ENCODE peak calls at places on chromosomes 5 and 9, in five cellular contexts. Y is HCT116, U is breast epithelium, N is suprapubic skin, R is HepG2. D is an unnamed sample.

GRCh38 chr9:23598994-23599393 is 227.0 kb downstream of the ELAVL2 start:
- DNase-seq in R (no peak), N (no peak), U (no peak), Y (no peak), D (no peak)

GRCh38 chr9:110125763-110126351 is 82.1 kb downstream of the C9orf152 start:
- DNase-seq in N (no peak), Y (no peak), U (no peak), R (no peak), D (no peak)

GRCh38 chr5:170363671-170364070 is 25.5 kb downstream of the KCNMB1 start:
- DNase-seq in N (no peak), R (no peak), U (no peak), Y (no peak), D (no peak)

GRCh38 chr5:150077996-150078801 is 8.2 kb downstream of the CSF1R start:
- DNase-seq in R (no peak), N (peak), Y (no peak), U (no peak), D (peak)

GRCh38 chr9:21095561-21095960 is 17.8 kb upstream of the IFNB1 start:
- DNase-seq in R (no peak), N (no peak), U (no peak), Y (no peak), D (no peak)

GRCh38 chr5:3288325-3288724 is 307.3 kb upstream of the IRX1 start:
- DNase-seq in R (no peak), N (no peak), Y (no peak), U (no peak), D (no peak)

GRCh38 chr5:1652873-1653707 is 129.3 kb upstream of the LPCAT1 start:
- DNase-seq in Y (no peak), U (no peak), R (no peak), N (no peak), D (no peak)

GRCh38 chr9:114914139-114914538 is 16.3 kb downstream of the TNFSF8 start:
- DNase-seq in Y (no peak), N (no peak), R (no peak), U (no peak), D (no peak)

GRCh38 chr9:95506438-95506691 is 10.4 kb downstream of the PTCH1 start:
- DNase-seq in U (no peak), R (peak), Y (no peak), N (no peak), D (no peak)

GRCh38 chr9:28396058-28396457 is 822.8 kb upstream of the C9orf72 start:
- DNase-seq in N (no peak), U (no peak), R (no peak), Y (no peak), D (no peak)

GRCh38 chr5:147369742-147370374 is 135.0 kb downstream of the STK32A start:
- DNase-seq in U (no peak), R (no peak), Y (peak), N (no peak), D (no peak)

GRCh38 chr5:8176101-8176693 is 307.2 kb downstream of the MTRR start:
- DNase-seq in N (no peak), Y (no peak), R (no peak), U (no peak), D (no peak)

GRCh38 chr9:101376117-101376866 is 8.5 kb downstream of the BAAT start:
- DNase-seq in U (no peak), R (no peak), Y (no peak), N (no peak), D (no peak)

GRCh38 chr9:6944896-6945295 is 187.1 kb downstream of the KDM4C start:
- DNase-seq in R (no peak), N (no peak), U (no peak), Y (no peak), D (no peak)

GRCh38 chr5:54547711-54548250 is 30.2 kb downstream of the SNX18 start:
- DNase-seq in N (peak), Y (no peak), R (peak), U (no peak), D (no peak)

GRCh38 chr5:144304683-144305082 is 134.0 kb downstream of the KCTD16 start:
- DNase-seq in R (no peak), N (no peak), Y (no peak), U (no peak), D (no peak)

DNA sequence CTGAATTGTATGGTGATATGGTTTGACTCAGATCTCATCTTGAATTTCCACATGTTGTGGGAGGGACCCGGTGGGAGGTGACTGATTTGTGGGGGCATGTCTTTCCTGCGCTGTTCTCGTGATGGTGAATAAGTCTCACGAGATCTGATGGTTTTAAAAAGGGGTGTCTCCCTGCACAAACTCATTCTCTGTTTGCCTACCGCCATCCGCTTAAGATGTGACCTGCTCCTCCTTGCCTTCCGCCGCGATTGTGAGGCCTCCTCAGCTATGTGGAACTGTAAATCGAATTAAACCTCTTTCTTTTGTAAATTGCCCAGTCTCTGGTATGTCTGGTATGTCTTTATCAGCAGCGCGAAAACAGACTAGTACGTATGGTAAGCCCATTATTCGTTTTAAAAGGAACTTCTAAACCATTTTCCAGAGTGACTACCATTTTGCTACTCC is 48.7 kb downstream of the SLC36A1 start:
- DNase-seq in N (no peak), U (no peak), Y (no peak), R (no peak), D (no peak)
- TF ChIP-seq POLR2AphosphoS5 in N (no peak), U (no peak), Y (no peak), R (no peak), D (no peak)

GRCh38 chr9:137299938-137300337 is 2.1 kb downstream of the NRARP start:
- DNase-seq in Y (no peak), N (no peak), U (no peak), R (no peak), D (no peak)

GRCh38 chr9:137300607-137301085 is 1.4 kb downstream of the NRARP start:
- DNase-seq in N (no peak), U (no peak), Y (no peak), R (no peak), D (no peak)

GRCh38 chr9:137303031-137303892 is 1.2 kb upstream of the NRARP start:
- DNase-seq in N (peak), R (no peak), Y (no peak), U (no peak), D (no peak)

GRCh38 chr9:137302176-137303030 is at the start of gene NRARP:
- DNase-seq in Y (peak), U (peak), R (no peak), N (peak), D (peak)

DNA sequence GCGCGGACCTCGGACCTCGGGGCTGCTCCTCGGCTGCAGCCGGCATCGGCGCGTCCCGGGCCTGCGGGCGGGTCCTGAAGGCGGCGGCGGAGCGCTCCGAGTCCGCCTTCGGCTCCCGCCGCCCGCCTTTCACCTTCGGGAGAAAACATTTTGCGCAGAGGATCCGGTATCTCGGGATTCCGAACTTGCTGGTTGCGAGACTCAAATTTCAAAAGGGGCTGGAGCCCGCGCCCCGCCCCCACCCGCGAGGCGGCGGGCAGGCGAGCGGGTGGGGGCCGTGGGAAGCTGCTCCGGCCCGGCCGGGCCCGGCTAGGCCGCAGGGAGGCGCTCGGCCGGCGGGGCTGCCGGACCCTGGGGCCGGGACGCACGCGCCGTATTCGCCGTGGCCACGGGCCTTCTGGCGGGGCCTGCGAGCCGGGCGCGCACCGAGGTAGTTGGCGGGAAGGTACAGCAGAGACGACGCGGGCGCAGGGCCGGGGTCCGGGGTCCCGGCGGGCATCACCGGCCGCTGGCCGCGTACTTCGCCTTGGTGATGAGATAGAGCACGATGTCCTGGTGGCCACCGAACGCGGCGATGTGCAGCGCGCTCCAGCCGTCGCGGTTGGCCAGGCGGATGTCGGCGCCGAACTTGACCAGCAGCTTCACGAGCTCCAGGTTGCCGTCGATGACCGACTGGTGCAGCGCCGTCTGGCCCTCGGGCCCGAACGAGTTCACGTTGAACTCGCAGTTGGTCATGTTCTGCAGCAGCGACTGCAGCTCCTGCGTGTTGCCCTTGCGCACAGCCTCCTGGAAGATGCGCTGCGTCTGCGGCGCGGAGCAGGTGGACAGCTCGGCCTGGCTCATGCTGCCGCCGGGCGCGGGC is 754 bp downstream of the NRARP start:
- DNase-seq in N (peak), Y (peak), U (no peak), R (no peak), D (peak)
- TF ChIP-seq POLR2AphosphoS5 in N (no peak), Y (no peak), U (no peak), R (no peak), D (peak)

DNA sequence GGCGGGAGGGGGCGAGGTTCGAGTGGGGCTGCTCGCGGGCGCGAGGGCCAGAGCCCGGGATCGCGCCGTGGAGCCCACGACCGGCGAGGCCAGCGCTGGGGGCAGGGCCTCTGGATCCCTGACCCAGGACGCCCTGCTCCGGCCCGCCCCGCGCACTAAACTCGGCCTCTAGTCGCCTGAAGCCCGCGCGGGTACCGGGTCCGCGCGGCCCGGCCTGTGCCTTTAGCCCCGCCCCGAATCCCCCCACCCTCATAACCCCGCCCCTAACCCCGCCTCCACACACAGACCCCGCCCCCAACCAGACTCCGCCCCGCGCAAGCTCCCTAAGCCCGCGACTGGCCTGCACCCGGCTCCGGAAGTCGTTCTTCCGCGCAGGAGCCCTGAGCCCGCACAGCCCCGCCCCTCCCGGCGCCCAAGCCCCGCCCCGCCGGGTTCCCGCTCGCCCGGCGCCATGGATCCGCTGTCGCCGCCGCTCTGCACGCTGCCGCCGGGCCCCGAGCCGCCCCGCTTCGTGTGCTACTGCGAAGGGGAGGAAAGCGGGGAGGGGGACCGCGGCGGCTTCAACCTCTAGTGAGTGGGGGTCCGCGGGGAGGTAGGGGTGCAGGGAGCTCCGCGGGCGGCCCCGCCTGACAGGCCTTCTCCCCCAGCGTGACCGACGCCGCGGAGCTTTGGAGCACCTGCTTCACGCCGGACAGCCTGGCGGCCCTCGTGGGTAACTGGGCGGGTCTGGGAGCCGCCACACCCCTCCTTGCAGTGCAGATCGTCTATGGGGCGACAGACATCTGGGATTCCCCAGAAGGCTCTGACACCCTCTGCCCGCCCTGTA is at the start of gene PAXX:
- DNase-seq in N (peak), Y (peak), R (peak), U (peak), D (peak)
- TF ChIP-seq POLR2AphosphoS5 in N (no peak), Y (peak), R (no peak), U (no peak), D (no peak)

DNA sequence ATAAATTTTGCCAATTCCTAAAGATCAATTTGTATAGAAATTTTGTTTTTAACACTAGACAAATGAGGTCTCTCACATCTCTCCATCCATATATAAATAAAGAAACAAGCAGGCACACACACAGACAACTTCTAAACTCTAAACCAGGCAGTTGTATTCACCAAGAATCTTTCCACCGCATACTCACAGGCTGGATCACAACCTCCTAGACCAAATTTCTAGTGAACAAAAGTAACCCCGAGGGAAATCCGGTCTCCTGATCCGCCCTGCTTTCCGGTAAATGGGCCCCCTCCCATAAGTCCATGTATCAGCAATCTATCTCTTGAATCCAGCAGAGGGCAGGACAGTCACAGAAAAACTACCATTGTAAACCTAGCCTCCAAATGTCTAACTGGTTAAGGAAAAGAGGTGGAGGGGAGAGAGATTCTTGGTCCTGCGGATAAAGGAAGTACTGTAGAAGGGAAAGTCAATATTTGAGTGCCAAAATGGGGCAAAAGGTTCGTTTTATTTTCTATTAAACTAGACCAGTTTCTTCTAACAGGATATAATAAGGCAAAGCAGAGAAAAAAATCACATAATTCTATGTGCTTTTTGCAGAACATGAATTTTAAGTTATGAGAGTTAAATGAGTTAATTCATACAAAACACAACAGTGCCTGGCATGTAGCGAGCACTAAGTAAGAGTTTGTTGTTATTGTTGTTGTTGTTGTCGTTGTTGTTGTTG is 4.8 kb upstream of the SMU1 start:
- DNase-seq in Y (peak), U (no peak), R (peak), N (peak), D (peak)
- TF ChIP-seq POLR2AphosphoS5 in Y (no peak), U (peak), R (no peak), N (peak), D (peak)